ENCODE peak calls at places on chromosomes 2 and 18, in five cellular contexts. I is testis; D is HT1080; U is HTR-8/SVneo; M is T-helper 2 cell treated with Interferon-gamma antibody and Interleukin-4, amounts not matched to agents 5 μg/mL and 100 μg/mL, for 36 hours. K is an unnamed sample.

GRCh38 chr2:211996857-211997256 is 541.7 kb downstream of the ERBB4 start:
- DNase-seq in D (no peak), U (no peak), M (no peak), I (no peak), K (no peak)

GRCh38 chr18:33022370-33022769 is 249.5 kb upstream of the KLHL14 start:
- DNase-seq in D (no peak), M (no peak), I (no peak), U (no peak), K (no peak)

GRCh38 chr2:223860809-223861738 is 23.7 kb upstream of the AP1S3 start:
- DNase-seq in I (no peak), M (no peak), U (peak; percentile 60), D (peak; percentile 84), K (no peak)

GRCh38 chr2:112879491-112880041 is 31.4 kb upstream of the IL37 start:
- DNase-seq in U (no peak), D (no peak), M (no peak), I (no peak), K (no peak)

GRCh38 chr18:14916851-14917250 is 168.9 kb downstream of the ANKRD30B start:
- DNase-seq in M (no peak), D (no peak), U (no peak), I (no peak), K (no peak)

GRCh38 chr2:3356799-3357198 is 20.8 kb downstream of the EIPR1 start:
- DNase-seq in I (no peak), D (no peak), U (no peak), M (no peak), K (no peak)

GRCh38 chr2:176483481-176483880 is 214.2 kb downstream of the MTX2 start:
- DNase-seq in U (no peak), I (no peak), D (no peak), M (no peak), K (no peak)

GRCh38 chr2:177692042-177692823 is 299.7 kb downstream of the AGPS start:
- DNase-seq in D (no peak), U (no peak), I (no peak), M (no peak), K (no peak)

GRCh38 chr18:77063256-77063655 is 69.3 kb downstream of the MBP start:
- DNase-seq in I (no peak), M (peak; percentile 84), D (peak; percentile 92), U (no peak), K (peak; percentile 59)